ENCODE peak calls at places on chromosomes 1 and 21, in ten cellular contexts. G is bronchial epithelial cell; Z is nucleus accumbens; A is Caki2; Y is GM19239; M is PC-3; R is HFF-Myc; X is COLO829; L is CD8-positive, alpha-beta memory T cell; K is NCI-H1105 treated with DMSO at 0.1 percent for 48 hours. W is an unnamed sample.
A peak's percentile ranks its signal among the peaks of the same experiment; 100 is the strongest.

GRCh38 chr21:28714795-28715464 is 277.7 kb downstream of the LTN1 start:
- DNase-seq in G (no peak), Z (no peak), A (no peak), Y (no peak), M (no peak), R (peak; percentile 32), X (no peak), L (no peak), K (no peak), W (no peak)

GRCh38 chr1:18353528-18353927 is 127.2 kb upstream of the KLHDC7A start:
- DNase-seq in G (no peak), Z (no peak), A (no peak), Y (no peak), M (no peak), R (no peak), X (no peak), L (no peak), K (no peak), W (no peak)

GRCh38 chr1:195637474-195637873 is 970.8 kb downstream of the KCNT2 start:
- DNase-seq in G (peak; percentile 2), Z (no peak), A (no peak), Y (no peak), M (peak; percentile 51), R (peak; percentile 29), X (no peak), L (no peak), K (no peak), W (no peak)

GRCh38 chr1:77487631-77488030 is 194.8 kb downstream of the ZZZ3 start:
- DNase-seq in G (no peak), Z (no peak), A (no peak), Y (no peak), M (no peak), R (no peak), X (no peak), L (no peak), K (no peak), W (no peak)

GRCh38 chr1:27928216-27928954 is 6.4 kb upstream of the SMPDL3B start:
- DNase-seq in G (no peak), Z (no peak), A (no peak), Y (no peak), M (no peak), R (no peak), X (no peak), L (no peak), K (no peak), W (no peak)

GRCh38 chr1:170414989-170415733 is 116.8 kb upstream of the GORAB start:
- DNase-seq in G (no peak), Z (no peak), A (no peak), Y (no peak), M (no peak), R (no peak), X (no peak), L (no peak), K (no peak), W (no peak)

GRCh38 chr1:54791880-54792522 is 9.1 kb downstream of the TTC22 start:
- DNase-seq in G (no peak), Z (no peak), A (peak; percentile 25), Y (no peak), M (peak; percentile 83), R (peak; percentile 33), X (no peak), L (no peak), K (no peak), W (peak; percentile 64)

GRCh38 chr1:225477296-225477911 is 49.6 kb upstream of the LBR start:
- DNase-seq in G (no peak), Z (no peak), A (no peak), Y (no peak), M (no peak), R (no peak), X (no peak), L (no peak), K (no peak), W (no peak)

GRCh38 chr1:155226910-155227260 is 18.4 kb downstream of the MTX1 start:
- DNase-seq in G (no peak), Z (peak; percentile 42), A (no peak), Y (no peak), M (peak; percentile 55), R (no peak), X (peak; percentile 58), L (no peak), K (peak; percentile 86), W (peak; percentile 55)

GRCh38 chr1:27138368-27138767 is 16.6 kb downstream of the SLC9A1 start:
- DNase-seq in G (no peak), Z (no peak), A (no peak), Y (no peak), M (no peak), R (no peak), X (no peak), L (no peak), K (no peak), W (no peak)

GRCh38 chr1:230427981-230428380 is 1.8 kb upstream of the PGBD5 start:
- DNase-seq in G (no peak), Z (no peak), A (no peak), Y (no peak), M (no peak), R (no peak), X (no peak), L (no peak), K (no peak), W (no peak)

GRCh38 chr1:238088891-238089290 is 198.2 kb upstream of the ZP4 start:
- DNase-seq in G (no peak), Z (no peak), A (peak; percentile 29), Y (no peak), M (no peak), R (no peak), X (peak; percentile 28), L (no peak), K (peak; percentile 16), W (peak; percentile 2)

GRCh38 chr1:10721381-10722321 is 74.8 kb downstream of the CASZ1 start:
- DNase-seq in G (no peak), Z (no peak), A (no peak), Y (no peak), M (no peak), R (no peak), X (no peak), L (no peak), K (no peak), W (no peak)

GRCh38 chr1:187839873-187840272 is 1011.1 kb downstream of the PLA2G4A start:
- DNase-seq in G (peak; percentile 30), Z (no peak), A (no peak), Y (no peak), M (peak; percentile 51), R (no peak), X (no peak), L (no peak), K (no peak), W (no peak)

GRCh38 chr1:1291611-1292441 is 11.6 kb downstream of the SCNN1D start:
- DNase-seq in G (peak; percentile 63), Z (peak; percentile 41), A (peak; percentile 48), Y (peak; percentile 98), M (peak; percentile 89), R (no peak), X (no peak), L (peak; percentile 55), K (peak; percentile 83), W (peak; percentile 87)

W was measured in kidney tubule cell.